ENCODE peak calls at places on chromosomes 16 and 17, in six cellular contexts. N is upper lobe of right lung, T is mesothelial cell of epicardium, J is neuronal stem cell, G is aorta, H is hepatic stellate cell. S is an unnamed sample.

GRCh38 chr16:28183930-28184329 is 27.8 kb downstream of the XPO6 start:
- DNase-seq in N (no peak), T (no peak), J (no peak), G (no peak), H (no peak), S (no peak)

GRCh38 chr17:55577011-55577586 is 65.8 kb upstream of the SMIM36 start:
- DNase-seq in N (no peak), T (no peak), J (no peak), G (peak; percentile 83), H (peak; percentile 36), S (peak; percentile 79)

GRCh38 chr17:13888043-13888442 is 181.3 kb upstream of the COX10 start:
- DNase-seq in N (no peak), T (peak; percentile 56), J (no peak), G (no peak), H (no peak), S (peak; percentile 62)

GRCh38 chr16:57882797-57883196 is 80.5 kb upstream of the KIFC3 start:
- DNase-seq in N (no peak), T (no peak), J (no peak), G (no peak), H (peak; percentile 65), S (no peak)

GRCh38 chr16:3509470-3509928 is 8.7 kb downstream of the CLUAP1 start:
- DNase-seq in N (peak; percentile 57), T (no peak), J (no peak), G (no peak), H (no peak), S (peak; percentile 46)

GRCh38 chr17:81436294-81436849 is 41.1 kb downstream of the BAHCC1 start:
- DNase-seq in N (no peak), T (no peak), J (no peak), G (no peak), H (no peak), S (no peak)

GRCh38 chr17:76887809-76888208 is 19.6 kb downstream of the MGAT5B start:
- DNase-seq in N (no peak), T (no peak), J (no peak), G (no peak), H (no peak), S (no peak)

GRCh38 chr17:8087942-8088230 is 370 bp upstream of the ALOX12B start:
- DNase-seq in N (no peak), T (no peak), J (no peak), G (no peak), H (no peak), S (no peak)

GRCh38 chr17:35448214-35448898 is at the start of gene SLFN13:
- DNase-seq in N (peak; percentile 89), T (peak; percentile 62), J (peak; percentile 58), G (peak; percentile 90), H (peak; percentile 20), S (peak; percentile 87)

GRCh38 chr16:84999200-84999599 is 12.1 kb downstream of the ZDHHC7 start:
- DNase-seq in N (no peak), T (no peak), J (no peak), G (no peak), H (no peak), S (no peak)

GRCh38 chr16:58862334-58863024 is 128.4 kb upstream of the GOT2 start:
- DNase-seq in N (no peak), T (no peak), J (no peak), G (no peak), H (no peak), S (no peak)

GRCh38 chr17:3681565-3681964 is 13.0 kb downstream of the EMC6 start:
- DNase-seq in N (no peak), T (no peak), J (no peak), G (no peak), H (no peak), S (no peak)

GRCh38 chr17:44959821-44960523 is 8.1 kb downstream of the C1QL1 start:
- DNase-seq in N (no peak), T (no peak), J (no peak), G (no peak), H (no peak), S (no peak)

GRCh38 chr17:1438593-1439083 is 17.4 kb downstream of the CRK start:
- DNase-seq in N (no peak), T (no peak), J (no peak), G (no peak), H (peak; percentile 71), S (no peak)

GRCh38 chr16:3879258-3879886 is 1.1 kb downstream of the CREBBP start:
- DNase-seq in N (peak; percentile 77), T (peak; percentile 45), J (no peak), G (peak; percentile 58), H (no peak), S (no peak)

GRCh38 chr16:89040861-89041570 is 52.6 kb upstream of the ACSF3 start:
- DNase-seq in N (peak; percentile 49), T (no peak), J (no peak), G (peak; percentile 29), H (no peak), S (no peak)

GRCh38 chr17:82294086-82294773 is 20.7 kb upstream of the CSNK1D start:
- DNase-seq in N (no peak), T (no peak), J (no peak), G (no peak), H (no peak), S (no peak)

GRCh38 chr17:10618202-10618635 is 38.9 kb downstream of the MYH3 start:
- DNase-seq in N (peak; percentile 73), T (peak; percentile 69), J (peak; percentile 65), G (peak; percentile 69), H (peak; percentile 74), S (peak; percentile 80)

GRCh38 chr17:79086609-79087427 is 12.2 kb downstream of the ENGASE start:
- DNase-seq in N (no peak), T (no peak), J (no peak), G (no peak), H (no peak), S (no peak)

GRCh38 chr16:11136600-11136999 is 119.4 kb downstream of the SOCS1 start:
- DNase-seq in N (no peak), T (no peak), J (no peak), G (no peak), H (peak; percentile 27), S (no peak)

GRCh38 chr17:57035971-57036481 is 49.0 kb upstream of the AKAP1 start:
- DNase-seq in N (no peak), T (no peak), J (no peak), G (no peak), H (no peak), S (no peak)

GRCh38 chr17:45784583-45785372 is 658 bp downstream of the CRHR1 start:
- DNase-seq in N (peak; percentile 72), T (peak; percentile 58), J (peak; percentile 57), G (no peak), H (no peak), S (no peak)

GRCh38 chr17:80372922-80373570 is 41.9 kb upstream of the ENDOV start:
- DNase-seq in N (no peak), T (no peak), J (no peak), G (peak; percentile 32), H (no peak), S (no peak)

GRCh38 chr16:87765473-87765775 is 362 bp downstream of the KLHDC4 start:
- DNase-seq in N (peak; percentile 67), T (no peak), J (no peak), G (no peak), H (no peak), S (no peak)

GRCh38 chr16:22284637-22285515 is 12.3 kb upstream of the POLR3E start:
- DNase-seq in N (no peak), T (no peak), J (no peak), G (no peak), H (no peak), S (no peak)

GRCh38 chr16:81071816-81072215 is 5.2 kb downstream of the C16orf46 start:
- DNase-seq in N (no peak), T (no peak), J (no peak), G (no peak), H (peak; percentile 21), S (no peak)

GRCh38 chr17:22569459-22570143 is 877.3 kb downstream of the KCNJ18 start:
- DNase-seq in N (no peak), T (no peak), J (no peak), G (no peak), H (no peak), S (no peak)

GRCh38 chr17:65194670-65195334 is 57.6 kb downstream of the RGS9 start:
- DNase-seq in N (no peak), T (no peak), J (no peak), G (no peak), H (no peak), S (no peak)

GRCh38 chr16:35752773-35753558 is 2293.6 kb downstream of the TP53TG3F start:
- DNase-seq in N (no peak), T (no peak), J (no peak), G (no peak), H (no peak), S (no peak)

GRCh38 chr17:19381361-19381740 is 3.1 kb downstream of the MAPK7 start:
- DNase-seq in N (peak; percentile 40), T (no peak), J (no peak), G (no peak), H (no peak), S (peak; percentile 54)

GRCh38 chr17:1203111-1203966 is 23.6 kb upstream of the ABR start:
- DNase-seq in N (peak; percentile 86), T (peak; percentile 62), J (peak; percentile 73), G (peak; percentile 89), H (peak; percentile 82), S (peak; percentile 85)

GRCh38 chr16:68492151-68492500 is 43.8 kb upstream of the SMPD3 start:
- DNase-seq in N (no peak), T (no peak), J (no peak), G (no peak), H (no peak), S (no peak)

GRCh38 chr16:69706256-69706974 is 19.9 kb downstream of the NQO1 start:
- DNase-seq in N (no peak), T (no peak), J (no peak), G (no peak), H (no peak), S (no peak)

GRCh38 chr17:10116676-10117075 is 81.7 kb downstream of the GAS7 start:
- DNase-seq in N (no peak), T (no peak), J (no peak), G (no peak), H (no peak), S (no peak)

GRCh38 chr17:67272312-67273050 is 27.5 kb upstream of the HELZ start:
- DNase-seq in N (no peak), T (no peak), J (no peak), G (no peak), H (no peak), S (no peak)

GRCh38 chr16:86740817-86741799 is 162.8 kb downstream of the FOXL1 start:
- DNase-seq in N (no peak), T (peak; percentile 48), J (no peak), G (peak; percentile 83), H (peak; percentile 92), S (no peak)

GRCh38 chr16:82042144-82042543 is 7.1 kb downstream of the HSD17B2 start:
- DNase-seq in N (no peak), T (no peak), J (no peak), G (no peak), H (no peak), S (no peak)

GRCh38 chr17:17098426-17099035 is 56.3 kb downstream of the MPRIP start:
- DNase-seq in N (no peak), T (no peak), J (no peak), G (no peak), H (peak; percentile 60), S (no peak)

GRCh38 chr17:38912221-38912813 is 13.1 kb upstream of the LASP1NB start:
- DNase-seq in N (peak; percentile 65), T (no peak), J (no peak), G (peak; percentile 48), H (peak; percentile 66), S (peak; percentile 58)

S was measured in sciatic nerve.